ENCODE peak calls at places on chromosomes 13 and 19, in eight cellular contexts. Q is H1, Y is tibial nerve, J is breast epithelium, P is body of pancreas, G is ovary, U is Peyer's patch, E is right lobe of liver. O is an unnamed sample. For H3K4me1, the result is how much of the 10 kb centered on the place peaks cover.

GRCh38 chr13:60494296-60494695 is 97.3 kb downstream of the TDRD3 start:
- DNase-seq in Q (no peak), Y (no peak), J (no peak), P (no peak), G (no peak), U (no peak), E (no peak), O (no peak)

GRCh38 chr19:47587295-47587694 is 14.3 kb upstream of the ZNF541 start:
- DNase-seq in Q (no peak), Y (no peak), J (no peak), P (no peak), G (no peak), U (no peak), E (no peak), O (no peak)

GRCh38 chr19:39532233-39533002 is at the start of gene EID2B:
- DNase-seq in Q (peak), Y (peak), J (peak), P (peak), G (peak), U (peak), E (peak), O (peak)

GRCh38 chr13:95176611-95177259 is 124.5 kb downstream of the ABCC4 start:
- DNase-seq in Q (no peak), Y (no peak), J (no peak), P (no peak), G (no peak), U (no peak), E (no peak), O (no peak)

GRCh38 chr13:109272595-109273325 is 513.6 kb downstream of the IRS2 start:
- DNase-seq in Q (no peak), Y (no peak), J (no peak), P (no peak), G (no peak), U (no peak), E (no peak), O (no peak)

GRCh38 chr13:35996360-35996759 is 134.8 kb downstream of the DCLK1 start:
- DNase-seq in Q (no peak), Y (no peak), J (no peak), P (no peak), G (no peak), U (no peak), E (no peak), O (no peak)

GRCh38 chr13:113926951-113927660 is 46.8 kb downstream of the C13orf46 start:
- DNase-seq in Q (no peak), Y (no peak), J (peak), P (no peak), G (no peak), U (no peak), E (no peak), O (peak)

GRCh38 chr19:53971608-53972007 is 8.9 kb downstream of the CACNG8 start:
- DNase-seq in Q (no peak), Y (no peak), J (no peak), P (no peak), G (no peak), U (no peak), E (peak), O (no peak)

GRCh38 chr19:41801682-41802317 is 5.4 kb downstream of the CEACAM3 start:
- DNase-seq in Q (no peak), Y (peak), J (no peak), P (no peak), G (no peak), U (no peak), E (no peak), O (no peak)

GRCh38 chr13:113077566-113077952 is 28.0 kb upstream of the F7 start:
- DNase-seq in Q (no peak), Y (no peak), J (no peak), P (no peak), G (no peak), U (no peak), E (no peak), O (no peak)

GRCh38 chr19:57665261-57665806 is 3.4 kb upstream of the ZSCAN4 start:
- DNase-seq in Q (no peak), Y (no peak), J (no peak), P (no peak), G (no peak), U (no peak), E (no peak), O (no peak)

DNA sequence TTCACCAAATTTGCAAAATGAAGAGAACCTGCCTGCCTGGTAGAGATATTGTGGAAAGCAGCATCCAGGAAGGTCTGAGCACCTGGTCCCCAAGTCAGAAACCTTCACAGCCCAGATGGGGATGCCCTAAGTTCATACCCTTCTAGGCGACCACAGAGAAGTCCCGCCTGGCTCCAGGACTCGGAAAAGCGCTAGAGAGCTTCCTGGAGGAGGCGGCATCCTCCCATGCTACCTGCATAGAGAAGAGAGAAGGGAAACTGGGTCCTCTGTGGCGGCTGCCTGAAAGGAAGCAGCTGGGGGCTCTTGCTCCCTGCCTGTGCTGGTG is 22.2 kb upstream of the ZNF30 start:
- DNase-seq in Q (no peak), Y (no peak), J (no peak), P (no peak), G (no peak), U (no peak), E (no peak), O (no peak)
- H3K4me3 ChIP-seq in Q (peak), Y (no peak), J (no peak), P (no peak), G (no peak), U (no peak), E (no peak), O (no peak)

GRCh38 chr13:44388427-44388826 is 14.8 kb downstream of the SERP2 start:
- DNase-seq in Q (no peak), Y (no peak), J (no peak), P (no peak), G (no peak), U (no peak), E (no peak), O (peak)

GRCh38 chr13:44389003-44389666 is 15.5 kb downstream of the SERP2 start:
- DNase-seq in Q (no peak), Y (no peak), J (no peak), P (no peak), G (no peak), U (no peak), E (no peak), O (no peak)

GRCh38 chr13:44386932-44387556 is 13.4 kb downstream of the SERP2 start:
- DNase-seq in Q (no peak), Y (no peak), J (no peak), P (no peak), G (no peak), U (no peak), E (no peak), O (no peak)

GRCh38 chr13:44393391-44393790 is 19.8 kb downstream of the SERP2 start:
- DNase-seq in Q (no peak), Y (no peak), J (no peak), P (no peak), G (no peak), U (no peak), E (peak), O (no peak)

GRCh38 chr13:44389856-44390255 is 16.2 kb downstream of the SERP2 start:
- DNase-seq in Q (no peak), Y (no peak), J (no peak), P (no peak), G (no peak), U (no peak), E (no peak), O (no peak)
- H3K4me1 ChIP-seq in Q (under half), Y (under half), J (under half), P (under half), G (under half), U (under half), E (under half), O (under half)

GRCh38 chr13:22915442-22916082 is 265.2 kb upstream of the SGCG start:
- DNase-seq in Q (peak), Y (no peak), J (no peak), P (no peak), G (peak), U (no peak), E (no peak), O (no peak)
- TF ChIP-seq POLR2A in Q (peak), Y (no peak), J (no peak), P (no peak), G (no peak), U (no peak), E (no peak), O (no peak)

DNA sequence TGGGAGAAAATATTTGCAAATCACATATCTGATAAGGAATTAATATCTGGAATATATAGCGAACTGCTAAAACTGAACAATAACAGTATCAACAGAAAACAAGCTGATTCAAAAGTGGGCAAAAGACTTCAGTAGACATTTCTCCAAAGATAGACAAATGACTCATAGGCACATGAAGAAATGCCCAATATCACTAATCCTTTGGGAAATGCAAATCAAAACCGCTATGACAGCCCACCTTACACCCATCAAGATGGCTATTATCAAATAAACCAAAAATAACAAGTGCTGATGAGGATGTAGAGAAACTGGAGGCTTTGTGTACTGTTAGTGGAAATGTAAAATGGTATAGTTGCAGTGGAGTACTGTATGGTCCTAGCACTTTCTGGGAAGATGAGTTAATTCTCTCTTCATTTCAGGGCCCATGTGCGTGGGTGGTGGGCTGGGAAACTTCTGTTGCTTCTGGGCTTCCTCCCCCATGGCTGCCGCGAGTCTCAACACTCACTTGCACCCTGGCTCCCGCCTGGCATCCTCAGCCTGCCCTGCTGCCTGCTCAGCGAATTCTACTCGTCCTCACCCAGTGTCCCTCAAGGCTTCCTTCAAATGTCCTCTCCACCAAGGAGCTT is 12.4 kb upstream of the GJA3 start:
- DNase-seq in Q (no peak), Y (no peak), J (no peak), P (no peak), G (no peak), U (no peak), E (no peak), O (no peak)
- H3K4me3 ChIP-seq in Q (no peak), Y (no peak), J (no peak), P (no peak), G (no peak), U (no peak), E (no peak), O (no peak)

DNA sequence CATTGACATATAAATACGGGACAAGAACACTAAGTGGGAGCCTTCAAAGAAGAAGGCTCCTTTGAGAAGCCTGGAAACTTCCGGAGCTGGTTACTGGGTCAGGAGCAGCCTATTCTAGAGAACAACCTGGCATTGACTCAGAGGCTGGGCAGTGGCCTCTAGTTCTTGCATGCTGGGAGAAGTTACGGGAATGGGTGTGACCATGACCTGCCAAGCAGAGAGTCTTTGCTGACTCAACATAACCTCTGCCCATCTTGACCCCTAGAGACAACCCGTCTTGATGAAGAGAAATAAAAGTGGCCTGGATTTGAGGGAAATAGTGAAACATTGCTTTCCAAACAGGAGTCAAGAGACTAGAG is 21.0 kb downstream of the STARD13 start:
- DNase-seq in Q (no peak), Y (no peak), J (no peak), P (no peak), G (no peak), U (no peak), E (no peak), O (no peak)
- H3K4me1 ChIP-seq in Q (under half), Y (half or more), J (under half), P (half or more), G (under half), U (under half), E (under half), O (under half)